ENCODE peak calls at places on chromosomes 12 and 14, in six cellular contexts. J is BJ; H is ACHN; M is activated T-cell treated with anti-CD3 and anti-CD28 coated beads, Interleukin-2, amount 50 U/mL, for 4 hours; A is IMR-90; W is GM20000. P is an unnamed sample.

GRCh38 chr14:74829238-74829637 is 46.7 kb downstream of the PROX2 start:
- DNase-seq in J (no peak), H (no peak), M (no peak), A (no peak), W (no peak), P (no peak)

GRCh38 chr12:32302218-32302826 is 97.0 kb upstream of the FGD4 start:
- DNase-seq in J (no peak), H (peak; percentile 79), M (no peak), A (no peak), W (peak; percentile 72), P (peak; percentile 18)

GRCh38 chr12:3995276-3995675 is 122.1 kb upstream of the PARP11 start:
- DNase-seq in J (no peak), H (no peak), M (no peak), A (no peak), W (no peak), P (no peak)

GRCh38 chr12:116194935-116195431 is 82.5 kb downstream of the MED13L start:
- DNase-seq in J (no peak), H (no peak), M (peak; percentile 51), A (no peak), W (peak; percentile 47), P (peak; percentile 67)

GRCh38 chr12:13851828-13852227 is 129.6 kb downstream of the GRIN2B start:
- DNase-seq in J (no peak), H (no peak), M (no peak), A (no peak), W (no peak), P (no peak)

GRCh38 chr14:23398348-23398747 is 9.7 kb downstream of the MYH6 start:
- DNase-seq in J (no peak), H (no peak), M (no peak), A (no peak), W (no peak), P (no peak)

GRCh38 chr14:92950773-92951172 is 27.8 kb downstream of the CHGA start:
- DNase-seq in J (no peak), H (no peak), M (no peak), A (no peak), W (no peak), P (no peak)

GRCh38 chr14:54722791-54723432 is 156.0 kb downstream of the SAMD4A start:
- DNase-seq in J (no peak), H (peak; percentile 50), M (no peak), A (peak; percentile 36), W (peak; percentile 45), P (no peak)

GRCh38 chr12:49527361-49528130 is 11.3 kb upstream of the KCNH3 start:
- DNase-seq in J (no peak), H (peak; percentile 62), M (no peak), A (no peak), W (no peak), P (no peak)

GRCh38 chr12:88310069-88310468 is 168.0 kb downstream of the TMTC3 start:
- DNase-seq in J (peak; percentile 62), H (no peak), M (no peak), A (peak; percentile 88), W (no peak), P (no peak)

GRCh38 chr12:20681334-20681733 is 13.8 kb upstream of the SLCO1C1 start:
- DNase-seq in J (no peak), H (no peak), M (no peak), A (no peak), W (no peak), P (no peak)

P was measured in stimulated activated CD4-positive, alpha-beta T cell treated with anti-CD3 and anti-CD28 coated beads, Interleukin-2, amount 100 ng/mL, for 24 hours.